ENCODE peak calls at places on chromosome 4, in ten cellular contexts. N is left cardiac atrium; R is T-helper 17 cell; V is upper lobe of left lung; J is effector memory CD8-positive, alpha-beta T cell; C is HCT116; X is left lung; Q is GM23338; W is heart left ventricle; D is pancreas. H is an unnamed sample.

GRCh38 chr4:112357897-112358296 is 60.7 kb downstream of the ALPK1 start:
- ATAC-seq in N (no peak), R (no peak), V (no peak), J (no peak), C (no peak), X (no peak), Q (no peak), W (no peak), D (no peak), H (peak)

GRCh38 chr4:40124690-40125089 is 68.0 kb downstream of the N4BP2 start:
- ATAC-seq in N (no peak), R (peak), V (no peak), J (peak), C (no peak), X (no peak), Q (no peak), W (no peak), D (no peak), H (no peak)

GRCh38 chr4:75099321-75099720 is 166.4 kb downstream of the PARM1 start:
- ATAC-seq in N (no peak), R (no peak), V (no peak), J (no peak), C (no peak), X (no peak), Q (no peak), W (no peak), D (peak), H (no peak)

GRCh38 chr4:102525099-102525498 is 23.9 kb downstream of the NFKB1 start:
- ATAC-seq in N (no peak), R (no peak), V (peak), J (peak), C (no peak), X (peak), Q (no peak), W (no peak), D (no peak), H (no peak)

GRCh38 chr4:52511825-52512224 is 147.3 kb downstream of the USP46 start:
- ATAC-seq in N (no peak), R (no peak), V (no peak), J (no peak), C (no peak), X (no peak), Q (no peak), W (peak), D (no peak), H (no peak)

GRCh38 chr4:26127851-26128337 is 192.9 kb upstream of the RBPJ start:
- ATAC-seq in N (peak), R (no peak), V (peak), J (no peak), C (no peak), X (peak), Q (no peak), W (no peak), D (peak), H (no peak)

GRCh38 chr4:125369098-125369497 is 54.3 kb downstream of the FAT4 start:
- ATAC-seq in N (no peak), R (no peak), V (no peak), J (no peak), C (no peak), X (no peak), Q (no peak), W (no peak), D (no peak), H (no peak)

GRCh38 chr4:150045410-150045809 is 32.8 kb upstream of the DCLK2 start:
- ATAC-seq in N (no peak), R (no peak), V (no peak), J (no peak), C (no peak), X (no peak), Q (no peak), W (no peak), D (no peak), H (no peak)

GRCh38 chr4:98290511-98290910 is 29.3 kb downstream of the RAP1GDS1 start:
- ATAC-seq in N (no peak), R (no peak), V (no peak), J (no peak), C (no peak), X (no peak), Q (no peak), W (no peak), D (no peak), H (no peak)

GRCh38 chr4:155530290-155530689 is 136.4 kb upstream of the GUCY1A1 start:
- ATAC-seq in N (no peak), R (no peak), V (no peak), J (no peak), C (no peak), X (no peak), Q (no peak), W (no peak), D (peak), H (no peak)

GRCh38 chr4:8580321-8581093 is at the start of gene GPR78:
- ATAC-seq in N (peak), R (no peak), V (peak), J (no peak), C (peak), X (peak), Q (peak), W (peak), D (peak), H (peak)

GRCh38 chr4:78185117-78185516 is 128.0 kb downstream of the FRAS1 start:
- ATAC-seq in N (no peak), R (no peak), V (no peak), J (no peak), C (no peak), X (no peak), Q (no peak), W (no peak), D (peak), H (no peak)

GRCh38 chr4:155544547-155544946 is 122.1 kb upstream of the GUCY1A1 start:
- ATAC-seq in N (peak), R (no peak), V (no peak), J (no peak), C (no peak), X (no peak), Q (no peak), W (peak), D (no peak), H (peak)

GRCh38 chr4:173731257-173731656 is 201.2 kb upstream of the HAND2 start:
- ATAC-seq in N (no peak), R (peak), V (no peak), J (no peak), C (no peak), X (no peak), Q (no peak), W (no peak), D (no peak), H (no peak)

GRCh38 chr4:99848576-99848975 is 31.9 kb downstream of the DAPP1 start:
- ATAC-seq in N (no peak), R (peak), V (no peak), J (no peak), C (no peak), X (no peak), Q (no peak), W (no peak), D (no peak), H (no peak)

GRCh38 chr4:119034276-119035008 is 101.2 kb upstream of the MYOZ2 start:
- ATAC-seq in N (no peak), R (no peak), V (no peak), J (no peak), C (peak), X (peak), Q (peak), W (no peak), D (no peak), H (peak)

GRCh38 chr4:89290727-89291126 is 16.9 kb downstream of the GPRIN3 start:
- ATAC-seq in N (peak), R (peak), V (peak), J (peak), C (no peak), X (no peak), Q (no peak), W (peak), D (no peak), H (no peak)

GRCh38 chr4:149752729-149753128 is 62.9 kb downstream of the IQCM start:
- ATAC-seq in N (no peak), R (no peak), V (no peak), J (no peak), C (no peak), X (no peak), Q (no peak), W (no peak), D (no peak), H (no peak)

GRCh38 chr4:98672583-98673281 is 14.3 kb upstream of the TSPAN5 start:
- ATAC-seq in N (no peak), R (no peak), V (no peak), J (no peak), C (no peak), X (no peak), Q (no peak), W (no peak), D (no peak), H (no peak)

GRCh38 chr4:89258506-89258905 is 49.1 kb downstream of the GPRIN3 start:
- ATAC-seq in N (no peak), R (no peak), V (no peak), J (no peak), C (no peak), X (no peak), Q (peak), W (no peak), D (no peak), H (no peak)

GRCh38 chr4:21678711-21679110 is 269.9 kb downstream of the KCNIP4 start:
- ATAC-seq in N (no peak), R (no peak), V (no peak), J (no peak), C (no peak), X (no peak), Q (no peak), W (no peak), D (no peak), H (no peak)

GRCh38 chr4:38024203-38024504 is 64.0 kb downstream of the PTTG2 start:
- ATAC-seq in N (no peak), R (no peak), V (no peak), J (no peak), C (no peak), X (no peak), Q (no peak), W (no peak), D (peak), H (no peak)

GRCh38 chr4:107094332-107094731 is 58.2 kb upstream of the DKK2 start:
- ATAC-seq in N (peak), R (peak), V (no peak), J (peak), C (peak), X (no peak), Q (peak), W (no peak), D (no peak), H (no peak)